ENCODE peak calls at places on chromosome 20, in five cellular contexts. J is right cardiac atrium, H is left ventricle myocardium inferior, A is fibroblast of lung, D is suprapubic skin. L is an unnamed sample.
A peak's percentile ranks its signal among the peaks of the same experiment; 100 is the strongest.

GRCh38 chr20:60261323-60261722 is 303.1 kb downstream of the CDH26 start:
- DNase-seq in J (no peak), H (no peak), A (no peak), D (no peak), L (no peak)

GRCh38 chr20:46279104-46279503 is 29.2 kb downstream of the CDH22 start:
- DNase-seq in J (no peak), H (no peak), A (no peak), D (no peak), L (no peak)

GRCh38 chr20:62045529-62046277 is 20.0 kb downstream of the TAF4 start:
- DNase-seq in J (no peak), H (peak; percentile 2), A (no peak), D (no peak), L (no peak)

GRCh38 chr20:57399587-57400261 is 8.5 kb downstream of the RBM38 start:
- DNase-seq in J (no peak), H (no peak), A (peak; percentile 20), D (no peak), L (no peak)

GRCh38 chr20:7790189-7790588 is 150.1 kb downstream of the HAO1 start:
- DNase-seq in J (no peak), H (no peak), A (peak; percentile 78), D (no peak), L (peak; percentile 3)

GRCh38 chr20:32966382-32966781 is 37.9 kb downstream of the SUN5 start:
- DNase-seq in J (no peak), H (no peak), A (no peak), D (no peak), L (no peak)

GRCh38 chr20:5938456-5939029 is 11.8 kb downstream of the TRMT6 start:
- DNase-seq in J (no peak), H (no peak), A (no peak), D (no peak), L (no peak)

GRCh38 chr20:33477386-33478234 is 12.3 kb upstream of the CBFA2T2 start:
- DNase-seq in J (no peak), H (no peak), A (no peak), D (no peak), L (no peak)

GRCh38 chr20:59412896-59413295 is 112.5 kb downstream of the EDN3 start:
- DNase-seq in J (no peak), H (no peak), A (no peak), D (no peak), L (no peak)

GRCh38 chr20:31569163-31570020 is 35.7 kb upstream of the ID1 start:
- DNase-seq in J (peak; percentile 50), H (peak; percentile 57), A (peak; percentile 55), D (no peak), L (no peak)

GRCh38 chr20:5691918-5692618 is 58.1 kb upstream of the SHLD1 start:
- DNase-seq in J (no peak), H (no peak), A (no peak), D (no peak), L (no peak)

GRCh38 chr20:420169-420620 is 12.1 kb downstream of the RBCK1 start:
- DNase-seq in J (no peak), H (no peak), A (no peak), D (no peak), L (no peak)

GRCh38 chr20:14830466-14830865 is 493.1 kb upstream of the FLRT3 start:
- DNase-seq in J (no peak), H (no peak), A (no peak), D (no peak), L (no peak)

GRCh38 chr20:58569211-58570125 is 54.3 kb upstream of the APCDD1L start:
- DNase-seq in J (no peak), H (no peak), A (no peak), D (no peak), L (no peak)

GRCh38 chr20:6122111-6122872 is 538 bp downstream of the FERMT1 start:
- DNase-seq in J (no peak), H (no peak), A (peak; percentile 56), D (no peak), L (no peak)

GRCh38 chr20:38165966-38166706 is 1.1 kb upstream of the TGM2 start:
- DNase-seq in J (no peak), H (no peak), A (peak; percentile 34), D (no peak), L (no peak)

GRCh38 chr20:41006126-41006935 is 22.3 kb upstream of the TOP1 start:
- DNase-seq in J (no peak), H (no peak), A (no peak), D (no peak), L (no peak)

GRCh38 chr20:57185188-57185743 is 81.2 kb downstream of the BMP7 start:
- DNase-seq in J (no peak), H (no peak), A (no peak), D (no peak), L (no peak)

GRCh38 chr20:19783966-19784401 is 25.9 kb downstream of the RIN2 start:
- DNase-seq in J (peak; percentile 51), H (peak; percentile 65), A (peak; percentile 88), D (no peak), L (no peak)

GRCh38 chr20:44186674-44187053 is 324 bp downstream of the JPH2 start:
- DNase-seq in J (no peak), H (no peak), A (no peak), D (no peak), L (no peak)

GRCh38 chr20:17580905-17581304 is 11.0 kb downstream of the DSTN start:
- DNase-seq in J (no peak), H (no peak), A (no peak), D (no peak), L (no peak)

GRCh38 chr20:22386300-22386623 is 198.1 kb downstream of the FOXA2 start:
- DNase-seq in J (no peak), H (no peak), A (no peak), D (no peak), L (no peak)

GRCh38 chr20:44702776-44703175 is 12.4 kb upstream of the CCN5 start:
- DNase-seq in J (peak; percentile 91), H (peak; percentile 91), A (peak; percentile 94), D (peak; percentile 92), L (peak; percentile 97)

GRCh38 chr20:21099653-21100589 is 6.2 kb downstream of the LINC00237 start:
- DNase-seq in J (peak; percentile 28), H (peak; percentile 40), A (no peak), D (peak; percentile 72), L (no peak)

GRCh38 chr20:20010639-20011500 is 6.3 kb upstream of the NAA20 start:
- DNase-seq in J (no peak), H (no peak), A (peak; percentile 61), D (no peak), L (peak; percentile 40)

GRCh38 chr20:46348231-46348803 is 40.0 kb upstream of the CDH22 start:
- DNase-seq in J (peak; percentile 54), H (no peak), A (no peak), D (no peak), L (no peak)

GRCh38 chr20:4038047-4038459 is 22.7 kb upstream of the RNF24 start:
- DNase-seq in J (peak; percentile 72), H (peak; percentile 68), A (peak; percentile 89), D (peak; percentile 88), L (no peak)

GRCh38 chr20:1577906-1578305 is 20.4 kb upstream of the SIRPD start:
- DNase-seq in J (no peak), H (no peak), A (no peak), D (no peak), L (no peak)

GRCh38 chr20:23246682-23247664 is 103.6 kb upstream of the NXT1 start:
- DNase-seq in J (peak; percentile 72), H (peak; percentile 63), A (no peak), D (no peak), L (no peak)

GRCh38 chr20:36150847-36151539 is 3.5 kb upstream of the EPB41L1 start:
- DNase-seq in J (no peak), H (no peak), A (peak; percentile 20), D (no peak), L (no peak)

GRCh38 chr20:2873747-2874041 is 413 bp downstream of the PTPRA start:
- DNase-seq in J (peak; percentile 71), H (peak; percentile 59), A (peak; percentile 47), D (peak; percentile 74), L (no peak)

GRCh38 chr20:11832397-11832796 is 85.3 kb upstream of the BTBD3 start:
- DNase-seq in J (no peak), H (no peak), A (no peak), D (no peak), L (no peak)

GRCh38 chr20:37071481-37071911 is 24.3 kb downstream of the RBL1 start:
- DNase-seq in J (no peak), H (no peak), A (peak; percentile 62), D (no peak), L (peak; percentile 4)

GRCh38 chr20:58692579-58693225 is at the start of gene NPEPL1:
- DNase-seq in J (peak; percentile 78), H (peak; percentile 75), A (peak; percentile 78), D (no peak), L (peak; percentile 27)

DNA sequence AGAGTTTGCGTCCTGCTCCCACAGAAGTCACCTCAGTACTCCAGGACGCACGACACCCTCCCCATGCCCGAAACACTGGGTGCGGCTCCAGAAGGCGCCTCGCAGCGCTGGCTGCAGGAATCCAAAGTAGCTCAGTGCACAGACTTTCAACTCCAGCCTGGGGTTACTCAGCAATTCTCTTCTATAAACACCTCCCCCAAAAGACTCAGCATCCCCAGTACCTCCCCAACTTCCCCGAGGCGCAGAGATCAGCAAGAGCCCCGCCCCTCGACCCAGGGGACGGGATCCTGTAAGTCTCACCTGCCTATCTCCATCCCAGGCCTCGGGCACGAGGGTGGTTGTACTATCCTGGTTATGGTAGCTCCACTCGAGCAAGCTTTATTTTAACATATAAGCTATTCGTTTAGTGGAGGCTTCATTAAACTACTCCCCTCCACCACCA is 88.1 kb downstream of the ZFP64 start:
- DNase-seq in J (no peak), H (no peak), A (peak; percentile 56), D (no peak), L (no peak)
- H3K4me3 ChIP-seq in J (peak overlapping the region; percentile 21), H (peak overlapping the region; percentile 64), A (peak overlapping the region; percentile 76), D (peak overlapping the region; percentile 60), L (peak overlapping the region; percentile 60)

GRCh38 chr20:63361507-63362425 is 617 bp upstream of the CHRNA4 start:
- DNase-seq in J (no peak), H (no peak), A (no peak), D (no peak), L (no peak)
- H3K4me3 ChIP-seq in J (no peak overlapping the region), H (no peak overlapping the region), A (no peak overlapping the region), D (no peak overlapping the region), L (no peak overlapping the region)

DNA sequence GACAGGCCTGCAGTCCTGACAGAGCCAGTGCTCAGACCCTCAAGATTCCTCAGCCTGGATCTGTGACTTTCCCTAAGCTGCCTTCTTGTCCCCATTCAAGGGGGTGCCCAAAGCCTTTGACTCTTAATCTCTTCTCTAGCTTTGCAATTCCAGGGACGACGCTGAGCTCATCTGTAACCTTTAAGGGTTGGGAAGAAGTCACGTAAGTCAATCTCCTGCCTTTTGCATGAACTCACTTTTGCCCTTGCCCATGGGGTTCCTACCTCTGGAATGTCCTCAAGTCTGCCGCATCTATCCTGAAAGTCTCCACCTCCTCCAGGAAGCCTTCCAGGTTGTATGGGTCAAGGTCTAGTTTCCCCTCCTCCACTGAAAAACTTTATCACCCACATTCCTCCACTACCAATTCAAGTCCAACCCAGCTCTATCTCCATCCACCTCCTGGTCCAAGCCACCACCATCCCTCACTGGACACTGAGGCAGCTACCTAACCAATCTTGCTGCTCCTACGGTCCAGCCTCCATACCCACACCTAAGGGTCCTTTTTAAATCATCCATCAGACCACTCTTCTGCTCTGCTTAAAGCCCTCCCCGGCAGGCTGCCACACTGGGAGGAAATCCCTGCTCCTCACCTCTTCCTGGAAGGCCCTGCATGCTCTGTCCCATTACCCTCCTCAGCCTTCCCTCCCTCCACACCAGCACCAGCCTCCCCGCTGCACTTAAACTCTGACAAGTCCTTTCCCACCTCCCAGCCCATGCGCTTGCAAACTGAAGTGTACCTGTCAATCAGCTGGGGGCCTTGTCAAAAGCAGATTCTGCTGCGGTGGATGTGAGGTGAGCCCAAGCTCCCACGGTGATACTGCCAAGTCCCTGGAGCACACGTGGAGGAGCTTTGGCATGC is 29.7 kb downstream of the PREX1 start:
- DNase-seq in J (no peak), H (no peak), A (no peak), D (no peak), L (no peak)
- H3K4me3 ChIP-seq in J (no peak overlapping the region), H (no peak overlapping the region), A (no peak overlapping the region), D (no peak overlapping the region), L (no peak overlapping the region)

GRCh38 chr20:51752343-51752951 is 15.7 kb downstream of the ATP9A start:
- DNase-seq in J (no peak), H (no peak), A (peak; percentile 94), D (no peak), L (no peak)
- H3K4me3 ChIP-seq in J (no peak overlapping the region), H (no peak overlapping the region), A (peak overlapping the region; percentile 9), D (no peak overlapping the region), L (no peak overlapping the region)